ENCODE peak calls at places on chromosomes 2 and 18, in eight cellular contexts. One of them, this sample, is unnamed.

GRCh38 chr2:106269591-106270291 is 75.6 kb upstream of the UXS1 start:
- DNase-seq in PC-9: peak
- DNase-seq in AG10803: no peak
- DNase-seq in fibroblast of villous mesenchyme: no peak
- DNase-seq in Panc1: no peak
- DNase-seq in astrocyte: no peak
- DNase-seq in brain microvascular endothelial cell: no peak
- DNase-seq in MCF 10A: peak
- DNase-seq in this sample: peak

GRCh38 chr2:200479617-200480292 is 30.1 kb downstream of the KCTD18 start:
- DNase-seq in PC-9: peak
- DNase-seq in AG10803: peak
- DNase-seq in fibroblast of villous mesenchyme: peak
- DNase-seq in Panc1: peak
- DNase-seq in astrocyte: peak
- DNase-seq in brain microvascular endothelial cell: peak
- DNase-seq in MCF 10A: peak
- DNase-seq in this sample: no peak

GRCh38 chr18:6058941-6059340 is 163.6 kb upstream of the TMEM200C start:
- DNase-seq in PC-9: no peak
- DNase-seq in AG10803: peak
- DNase-seq in fibroblast of villous mesenchyme: no peak
- DNase-seq in Panc1: no peak
- DNase-seq in astrocyte: peak
- DNase-seq in brain microvascular endothelial cell: peak
- DNase-seq in MCF 10A: no peak
- DNase-seq in this sample: no peak

GRCh38 chr2:10162586-10163497 is 40.3 kb downstream of the RRM2 start:
- DNase-seq in PC-9: no peak
- DNase-seq in AG10803: no peak
- DNase-seq in fibroblast of villous mesenchyme: no peak
- DNase-seq in Panc1: no peak
- DNase-seq in astrocyte: no peak
- DNase-seq in brain microvascular endothelial cell: no peak
- DNase-seq in MCF 10A: no peak
- DNase-seq in this sample: no peak

GRCh38 chr2:167924556-167924955 is 322.8 kb downstream of the STK39 start:
- DNase-seq in PC-9: no peak
- DNase-seq in AG10803: no peak
- DNase-seq in fibroblast of villous mesenchyme: no peak
- DNase-seq in Panc1: no peak
- DNase-seq in astrocyte: no peak
- DNase-seq in brain microvascular endothelial cell: no peak
- DNase-seq in MCF 10A: no peak
- DNase-seq in this sample: no peak

GRCh38 chr2:29455202-29455885 is 340.1 kb downstream of the CLIP4 start:
- DNase-seq in PC-9: no peak
- DNase-seq in AG10803: no peak
- DNase-seq in fibroblast of villous mesenchyme: peak
- DNase-seq in Panc1: no peak
- DNase-seq in astrocyte: no peak
- DNase-seq in brain microvascular endothelial cell: peak
- DNase-seq in MCF 10A: no peak
- DNase-seq in this sample: no peak

GRCh38 chr2:68089961-68090360 is 27.2 kb upstream of the C1D start:
- DNase-seq in PC-9: no peak
- DNase-seq in AG10803: no peak
- DNase-seq in fibroblast of villous mesenchyme: no peak
- DNase-seq in Panc1: no peak
- DNase-seq in astrocyte: no peak
- DNase-seq in brain microvascular endothelial cell: no peak
- DNase-seq in MCF 10A: no peak
- DNase-seq in this sample: no peak

GRCh38 chr2:47904903-47905453 is 1.3 kb downstream of the FBXO11 start:
- DNase-seq in PC-9: no peak
- DNase-seq in AG10803: no peak
- DNase-seq in fibroblast of villous mesenchyme: peak
- DNase-seq in Panc1: no peak
- DNase-seq in astrocyte: peak
- DNase-seq in brain microvascular endothelial cell: no peak
- DNase-seq in MCF 10A: peak
- DNase-seq in this sample: peak

GRCh38 chr2:231621051-231621879 is 28.6 kb downstream of the TEX44 start:
- DNase-seq in PC-9: peak
- DNase-seq in AG10803: peak
- DNase-seq in fibroblast of villous mesenchyme: peak
- DNase-seq in Panc1: no peak
- DNase-seq in astrocyte: no peak
- DNase-seq in brain microvascular endothelial cell: no peak
- DNase-seq in MCF 10A: no peak
- DNase-seq in this sample: no peak

GRCh38 chr18:69838003-69838402 is 109.7 kb downstream of the CD226 start:
- DNase-seq in PC-9: no peak
- DNase-seq in AG10803: no peak
- DNase-seq in fibroblast of villous mesenchyme: no peak
- DNase-seq in Panc1: no peak
- DNase-seq in astrocyte: no peak
- DNase-seq in brain microvascular endothelial cell: no peak
- DNase-seq in MCF 10A: no peak
- DNase-seq in this sample: no peak

GRCh38 chr18:2955966-2956521 is 56.9 kb downstream of the LPIN2 start:
- DNase-seq in PC-9: no peak
- DNase-seq in AG10803: peak
- DNase-seq in fibroblast of villous mesenchyme: peak
- DNase-seq in Panc1: no peak
- DNase-seq in astrocyte: no peak
- DNase-seq in brain microvascular endothelial cell: no peak
- DNase-seq in MCF 10A: no peak
- DNase-seq in this sample: no peak

GRCh38 chr2:170770008-170770303 is 222 bp upstream of the ERICH2 start:
- DNase-seq in PC-9: no peak
- DNase-seq in AG10803: no peak
- DNase-seq in fibroblast of villous mesenchyme: no peak
- DNase-seq in Panc1: no peak
- DNase-seq in astrocyte: no peak
- DNase-seq in brain microvascular endothelial cell: no peak
- DNase-seq in MCF 10A: no peak
- DNase-seq in this sample: no peak

GRCh38 chr18:60147326-60147725 is 225.2 kb downstream of the MC4R start:
- DNase-seq in PC-9: no peak
- DNase-seq in AG10803: no peak
- DNase-seq in fibroblast of villous mesenchyme: no peak
- DNase-seq in Panc1: no peak
- DNase-seq in astrocyte: no peak
- DNase-seq in brain microvascular endothelial cell: no peak
- DNase-seq in MCF 10A: no peak
- DNase-seq in this sample: no peak

GRCh38 chr18:12422936-12423335 is 15.2 kb downstream of the PRELID3A start:
- DNase-seq in PC-9: no peak
- DNase-seq in AG10803: no peak
- DNase-seq in fibroblast of villous mesenchyme: no peak
- DNase-seq in Panc1: no peak
- DNase-seq in astrocyte: no peak
- DNase-seq in brain microvascular endothelial cell: no peak
- DNase-seq in MCF 10A: no peak
- DNase-seq in this sample: no peak
- TF ChIP-seq CTCF in PC-9: no peak
- TF ChIP-seq CTCF in AG10803: no peak
- TF ChIP-seq CTCF in fibroblast of villous mesenchyme: peak
- TF ChIP-seq CTCF in Panc1: peak
- TF ChIP-seq CTCF in astrocyte: no peak
- TF ChIP-seq CTCF in brain microvascular endothelial cell: peak
- TF ChIP-seq CTCF in MCF 10A: no peak
- TF ChIP-seq CTCF in this sample: peak

DNA sequence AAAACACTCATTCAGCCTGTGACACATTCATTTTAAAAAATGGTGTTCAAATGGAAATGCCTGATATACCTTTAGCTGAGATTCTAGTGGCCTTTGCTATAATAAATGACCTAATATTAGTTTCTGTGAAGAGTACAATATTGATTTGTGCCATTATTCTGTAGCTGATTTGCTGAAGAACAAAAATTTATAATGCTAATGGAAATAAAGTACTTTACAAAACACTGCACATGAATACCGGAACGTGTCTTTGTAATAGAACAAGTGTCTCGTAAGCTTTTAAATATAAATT is 138.7 kb downstream of the WDR7 start:
- DNase-seq in PC-9: no peak
- DNase-seq in AG10803: no peak
- DNase-seq in fibroblast of villous mesenchyme: no peak
- DNase-seq in Panc1: no peak
- DNase-seq in astrocyte: no peak
- DNase-seq in brain microvascular endothelial cell: no peak
- DNase-seq in MCF 10A: no peak
- DNase-seq in this sample: no peak
- TF ChIP-seq CTCF in PC-9: no peak
- TF ChIP-seq CTCF in AG10803: no peak
- TF ChIP-seq CTCF in fibroblast of villous mesenchyme: no peak
- TF ChIP-seq CTCF in Panc1: peak
- TF ChIP-seq CTCF in astrocyte: no peak
- TF ChIP-seq CTCF in brain microvascular endothelial cell: no peak
- TF ChIP-seq CTCF in MCF 10A: peak
- TF ChIP-seq CTCF in this sample: no peak

DNA sequence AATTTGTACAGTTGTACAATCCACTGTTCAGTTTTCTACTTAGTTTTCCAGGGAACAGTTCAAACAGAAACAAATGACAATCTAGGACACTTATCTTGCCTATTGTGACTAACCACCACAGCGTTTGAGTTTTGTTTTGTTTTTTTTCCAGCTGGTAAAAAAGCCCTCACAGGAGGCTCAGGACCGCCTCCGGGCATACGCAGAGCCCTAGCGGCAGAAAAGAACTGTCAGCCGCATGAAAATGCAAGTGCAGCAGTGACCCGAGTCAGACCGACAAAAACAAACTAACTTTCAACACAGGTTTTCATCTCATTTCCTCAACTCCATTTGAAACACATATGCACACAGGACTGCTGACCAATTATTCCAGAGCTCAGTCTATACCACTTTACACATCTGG is 68.6 kb downstream of the STEAP3 start:
- DNase-seq in PC-9: peak
- DNase-seq in AG10803: peak
- DNase-seq in fibroblast of villous mesenchyme: peak
- DNase-seq in Panc1: no peak
- DNase-seq in astrocyte: peak
- DNase-seq in brain microvascular endothelial cell: peak
- DNase-seq in MCF 10A: no peak
- DNase-seq in this sample: no peak
- TF ChIP-seq CTCF in PC-9: no peak
- TF ChIP-seq CTCF in AG10803: peak
- TF ChIP-seq CTCF in fibroblast of villous mesenchyme: peak
- TF ChIP-seq CTCF in Panc1: no peak
- TF ChIP-seq CTCF in astrocyte: peak
- TF ChIP-seq CTCF in brain microvascular endothelial cell: peak
- TF ChIP-seq CTCF in MCF 10A: no peak
- TF ChIP-seq CTCF in this sample: no peak

DNA sequence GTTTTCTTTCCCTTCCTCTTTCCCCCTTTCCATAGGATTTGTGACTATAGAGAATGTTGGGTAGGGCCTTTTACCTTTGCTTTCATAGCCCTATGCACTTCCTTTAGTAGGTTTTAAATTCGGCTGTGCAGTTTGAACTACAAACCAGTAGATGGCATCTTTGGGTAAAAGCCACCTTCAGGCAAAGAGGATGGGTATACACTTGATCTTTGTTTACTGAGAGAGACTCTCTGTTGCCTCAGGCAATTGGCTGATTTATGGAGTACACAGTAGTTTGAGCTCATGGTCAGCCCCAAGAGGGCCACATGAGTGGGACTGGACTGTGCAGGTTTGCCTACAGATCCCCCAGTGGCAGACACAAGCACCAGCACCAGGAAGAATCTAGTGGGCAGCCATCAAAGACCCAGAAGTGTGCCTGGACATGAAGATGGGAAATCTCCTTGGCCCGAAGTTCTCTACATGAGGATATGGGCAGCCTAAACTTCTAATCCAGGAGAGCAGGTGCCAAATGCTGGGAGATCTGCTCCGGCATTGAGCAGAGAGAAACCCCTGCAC is 1304.3 kb upstream of the DDX18 start:
- DNase-seq in PC-9: no peak
- DNase-seq in AG10803: no peak
- DNase-seq in fibroblast of villous mesenchyme: no peak
- DNase-seq in Panc1: peak
- DNase-seq in astrocyte: no peak
- DNase-seq in brain microvascular endothelial cell: no peak
- DNase-seq in MCF 10A: peak
- DNase-seq in this sample: no peak
- TF ChIP-seq CTCF in PC-9: peak
- TF ChIP-seq CTCF in AG10803: no peak
- TF ChIP-seq CTCF in fibroblast of villous mesenchyme: peak
- TF ChIP-seq CTCF in Panc1: peak
- TF ChIP-seq CTCF in astrocyte: peak
- TF ChIP-seq CTCF in brain microvascular endothelial cell: no peak
- TF ChIP-seq CTCF in MCF 10A: peak
- TF ChIP-seq CTCF in this sample: peak

GRCh38 chr2:158045362-158045761 is 56.3 kb upstream of the UPP2 start:
- DNase-seq in PC-9: no peak
- DNase-seq in AG10803: no peak
- DNase-seq in fibroblast of villous mesenchyme: no peak
- DNase-seq in Panc1: no peak
- DNase-seq in astrocyte: no peak
- DNase-seq in brain microvascular endothelial cell: no peak
- DNase-seq in MCF 10A: peak
- DNase-seq in this sample: no peak
- TF ChIP-seq CTCF in PC-9: no peak
- TF ChIP-seq CTCF in AG10803: no peak
- TF ChIP-seq CTCF in fibroblast of villous mesenchyme: no peak
- TF ChIP-seq CTCF in Panc1: peak
- TF ChIP-seq CTCF in astrocyte: no peak
- TF ChIP-seq CTCF in brain microvascular endothelial cell: peak
- TF ChIP-seq CTCF in MCF 10A: no peak
- TF ChIP-seq CTCF in this sample: peak

This sample was measured in GM06990.